ENCODE peak calls at places on chromosomes 7 and 10, in nine cellular contexts. S, I, H, L, Z, Y, X, E and A are unnamed samples.

GRCh38 chr7:46178685-46179084 is 257.6 kb upstream of the IGFBP3 start:
- DNase-seq in Y (no peak), X (no peak), H (no peak), Z (peak; percentile 28), E (peak; percentile 14), I (no peak), S (peak; percentile 58), L (no peak), A (no peak)

GRCh38 chr10:124955243-124955642 is 13.3 kb downstream of the ZRANB1 start:
- DNase-seq in I (no peak), H (no peak), L (no peak), Y (no peak), S (peak; percentile 46), X (no peak), E (no peak), Z (no peak), A (no peak)

GRCh38 chr10:124076334-124076733 is 17.1 kb downstream of the CHST15 start:
- DNase-seq in Z (no peak), I (no peak), H (no peak), Y (peak; percentile 65), S (no peak), E (peak; percentile 11), L (no peak), X (no peak), A (no peak)

GRCh38 chr10:69086131-69086530 is 1.8 kb upstream of the SRGN start:
- DNase-seq in H (peak; percentile 66), L (no peak), E (peak; percentile 26), Z (no peak), X (no peak), I (no peak), S (peak; percentile 32), Y (no peak), A (no peak)

GRCh38 chr10:99433378-99434020 is 3.1 kb upstream of the GOT1 start:
- DNase-seq in L (no peak), Z (no peak), S (no peak), H (no peak), I (no peak), Y (no peak), E (peak; percentile 21), X (no peak), A (no peak)

GRCh38 chr7:79652619-79653018 is 199.2 kb upstream of the MAGI2 start:
- DNase-seq in I (no peak), Y (no peak), X (no peak), L (no peak), E (peak; percentile 67), S (peak; percentile 33), H (peak; percentile 50), Z (no peak), A (no peak)

GRCh38 chr7:140876519-140877248 is 48.0 kb downstream of the BRAF start:
- DNase-seq in I (no peak), X (no peak), E (no peak), H (peak; percentile 63), L (no peak), Y (no peak), Z (peak; percentile 8), S (peak; percentile 73), A (no peak)

GRCh38 chr7:16599860-16600259 is 45.7 kb downstream of the ANKMY2 start:
- DNase-seq in E (no peak), Y (no peak), I (no peak), X (no peak), L (no peak), Z (no peak), H (no peak), S (no peak), A (no peak)

GRCh38 chr7:6437251-6437650 is 10.5 kb downstream of the DAGLB start:
- DNase-seq in X (no peak), I (no peak), E (no peak), S (peak; percentile 25), Z (no peak), Y (no peak), L (no peak), H (no peak), A (no peak)

GRCh38 chr10:58435297-58435696 is 50.1 kb downstream of the TFAM start:
- DNase-seq in L (no peak), H (peak; percentile 96), Z (peak; percentile 79), X (no peak), Y (peak; percentile 46), I (no peak), E (peak; percentile 85), S (peak; percentile 97), A (peak; percentile 96)

GRCh38 chr10:76141376-76141775 is 710.0 kb downstream of the LRMDA start:
- DNase-seq in I (no peak), H (no peak), Z (no peak), Y (no peak), E (no peak), S (no peak), X (no peak), L (no peak), A (no peak)

GRCh38 chr10:117353700-117354099 is 21.5 kb downstream of the PDZD8 start:
- DNase-seq in L (no peak), S (no peak), X (no peak), I (no peak), Y (no peak), H (no peak), E (no peak), Z (no peak), A (no peak)

GRCh38 chr7:29071203-29071804 is 75.0 kb downstream of the CPVL start:
- DNase-seq in I (no peak), L (no peak), S (no peak), Y (peak; percentile 19), E (no peak), H (no peak), X (no peak), Z (no peak), A (no peak)

GRCh38 chr10:79025113-79025832 is 43.5 kb upstream of the ZMIZ1 start:
- DNase-seq in X (peak; percentile 29), H (no peak), Z (no peak), S (no peak), Y (no peak), E (no peak), I (no peak), L (no peak), A (no peak)

GRCh38 chr7:29957921-29958320 is 31.7 kb downstream of the SCRN1 start:
- DNase-seq in Z (no peak), E (no peak), X (no peak), I (no peak), Y (no peak), S (no peak), L (no peak), H (no peak), A (no peak)

GRCh38 chr7:128219646-128220045 is 21.4 kb upstream of the LEP start:
- DNase-seq in X (no peak), Y (no peak), I (no peak), Z (no peak), H (no peak), S (no peak), L (no peak), E (no peak), A (no peak)

GRCh38 chr10:43127447-43127846 is 10.8 kb upstream of the CSGALNACT2 start:
- DNase-seq in L (no peak), S (no peak), Y (no peak), X (no peak), Z (no peak), H (no peak), I (no peak), E (no peak), A (peak; percentile 19)

GRCh38 chr7:66277492-66277891 is 72.4 kb downstream of the TPST1 start:
- DNase-seq in Z (no peak), L (no peak), I (no peak), H (no peak), Y (no peak), E (no peak), X (no peak), S (no peak), A (no peak)

GRCh38 chr10:5288359-5288758 is 76.4 kb upstream of the UCN3 start:
- DNase-seq in Z (no peak), X (no peak), I (no peak), E (no peak), S (no peak), L (no peak), H (no peak), Y (no peak), A (no peak)

GRCh38 chr7:64630496-64630895 is 35.4 kb upstream of the ZNF107 start:
- DNase-seq in S (peak; percentile 10), L (no peak), I (no peak), Z (peak; percentile 10), Y (no peak), H (peak; percentile 52), E (peak; percentile 7), X (no peak), A (no peak)

GRCh38 chr10:30188101-30188500 is 128.7 kb upstream of the JCAD start:
- DNase-seq in H (peak; percentile 27), L (no peak), E (no peak), I (no peak), Y (no peak), X (no peak), S (no peak), Z (no peak), A (no peak)

GRCh38 chr7:38512704-38513103 is 118.5 kb downstream of the AMPH start:
- DNase-seq in S (peak; percentile 16), Z (no peak), Y (no peak), L (no peak), H (peak; percentile 40), X (no peak), I (no peak), E (peak; percentile 16), A (no peak)

GRCh38 chr7:24828871-24829661 is 71.8 kb upstream of the GSDME start:
- DNase-seq in I (no peak), X (no peak), Y (no peak), H (peak; percentile 62), Z (no peak), E (peak; percentile 82), S (peak; percentile 69), L (no peak), A (no peak)

GRCh38 chr7:103660455-103661371 is 214.7 kb upstream of the SLC26A5 start:
- DNase-seq in I (no peak), L (no peak), X (no peak), E (peak; percentile 92), Y (no peak), Z (peak; percentile 11), S (no peak), H (peak; percentile 14), A (no peak)

GRCh38 chr10:92657024-92657423 is 32.7 kb upstream of the HHEX start:
- DNase-seq in Z (no peak), Y (no peak), L (no peak), X (no peak), H (peak; percentile 44), S (no peak), I (no peak), E (no peak), A (no peak)